ENCODE peak calls at places on chromosomes 1 and 21, in ten cellular contexts. Q is thoracic aorta, S is psoas muscle, F is keratinocyte, D is OCI-LY7, Z is breast epithelium, J is body of pancreas, A is lower lobe of right lung, N is A673, L is fibroblast of pulmonary artery. Y is an unnamed sample.

GRCh38 chr1:31483012-31483946 is 70.3 kb downstream of the SERINC2 start:
- DNase-seq in Q (no peak), S (no peak), F (peak), D (no peak), Z (peak), J (peak), A (no peak), N (peak), L (peak), Y (peak)

GRCh38 chr1:54572236-54572850 is 24.3 kb downstream of the ACOT11 start:
- DNase-seq in Q (no peak), S (no peak), F (no peak), D (no peak), Z (no peak), J (no peak), A (no peak), N (no peak), L (no peak), Y (no peak)

GRCh38 chr1:32761253-32761877 is 55.8 kb downstream of the YARS1 start:
- DNase-seq in Q (no peak), S (peak), F (peak), D (no peak), Z (peak), J (peak), A (peak), N (peak), L (peak), Y (peak)

GRCh38 chr1:81424056-81424455 is 376.7 kb upstream of the ADGRL2 start:
- DNase-seq in Q (no peak), S (no peak), F (no peak), D (no peak), Z (no peak), J (no peak), A (no peak), N (no peak), L (peak), Y (peak)

GRCh38 chr21:42063206-42063577 is 7.9 kb upstream of the UMODL1 start:
- DNase-seq in Q (no peak), S (no peak), F (no peak), D (peak), Z (no peak), J (no peak), A (peak), N (no peak), L (no peak), Y (no peak)

GRCh38 chr1:63463248-63463647 is 59.8 kb downstream of the ITGB3BP start:
- DNase-seq in Q (no peak), S (no peak), F (no peak), D (no peak), Z (no peak), J (no peak), A (no peak), N (peak), L (peak), Y (peak)

GRCh38 chr1:41021526-41022308 is at the start of gene SLFNL1:
- DNase-seq in Q (no peak), S (no peak), F (no peak), D (no peak), Z (no peak), J (no peak), A (no peak), N (no peak), L (peak), Y (peak)

GRCh38 chr1:206608108-206608698 is 4.1 kb downstream of the EIF2D start:
- DNase-seq in Q (no peak), S (no peak), F (no peak), D (peak), Z (no peak), J (peak), A (no peak), N (peak), L (peak), Y (peak)

GRCh38 chr21:38806153-38806941 is 618 bp downstream of the ETS2 start:
- DNase-seq in Q (no peak), S (peak), F (no peak), D (peak), Z (no peak), J (peak), A (peak), N (peak), L (no peak), Y (no peak)

GRCh38 chr1:246677842-246678241 is 46.4 kb upstream of the SCCPDH start:
- DNase-seq in Q (no peak), S (no peak), F (no peak), D (no peak), Z (no peak), J (no peak), A (no peak), N (no peak), L (no peak), Y (no peak)

GRCh38 chr1:30229960-30230359 is 493.4 kb downstream of the MATN1 start:
- DNase-seq in Q (no peak), S (no peak), F (no peak), D (no peak), Z (no peak), J (no peak), A (no peak), N (no peak), L (no peak), Y (no peak)

GRCh38 chr1:226708342-226708780 is 30.7 kb downstream of the ITPKB start:
- DNase-seq in Q (no peak), S (no peak), F (peak), D (no peak), Z (no peak), J (no peak), A (no peak), N (peak), L (peak), Y (peak)

GRCh38 chr1:224503161-224504118 is 68.8 kb upstream of the WDR26 start:
- DNase-seq in Q (peak), S (peak), F (peak), D (peak), Z (peak), J (peak), A (peak), N (peak), L (peak), Y (peak)

GRCh38 chr21:30146558-30147282 is 19.9 kb downstream of the CLDN17 start:
- DNase-seq in Q (no peak), S (no peak), F (peak), D (no peak), Z (peak), J (no peak), A (no peak), N (peak), L (no peak), Y (no peak)

GRCh38 chr1:182299728-182300581 is 91.6 kb downstream of the GLUL start:
- DNase-seq in Q (no peak), S (peak), F (no peak), D (no peak), Z (no peak), J (peak), A (peak), N (peak), L (peak), Y (peak)

GRCh38 chr1:214496126-214496525 is 55.3 kb downstream of the PTPN14 start:
- DNase-seq in Q (no peak), S (no peak), F (no peak), D (no peak), Z (no peak), J (no peak), A (no peak), N (no peak), L (no peak), Y (no peak)

GRCh38 chr1:200977071-200977754 is 46.3 kb downstream of the KIF21B start:
- DNase-seq in Q (no peak), S (no peak), F (no peak), D (no peak), Z (no peak), J (no peak), A (peak), N (no peak), L (no peak), Y (no peak)

GRCh38 chr1:161019767-161020572 is 982 bp downstream of the F11R start:
- DNase-seq in Q (no peak), S (no peak), F (no peak), D (no peak), Z (no peak), J (no peak), A (no peak), N (no peak), L (peak), Y (no peak)

GRCh38 chr1:144551107-144551542 is 41.6 kb upstream of the PPIAL4F start:
- DNase-seq in Q (no peak), S (no peak), F (no peak), D (no peak), Z (no peak), J (no peak), A (no peak), N (no peak), L (no peak), Y (no peak)

GRCh38 chr1:26768755-26769154 is 19.0 kb upstream of the PIGV start:
- DNase-seq in Q (no peak), S (no peak), F (no peak), D (no peak), Z (no peak), J (no peak), A (no peak), N (peak), L (peak), Y (peak)

GRCh38 chr1:89142160-89142559 is 16.2 kb upstream of the GBP2 start:
- DNase-seq in Q (no peak), S (no peak), F (no peak), D (no peak), Z (no peak), J (no peak), A (no peak), N (no peak), L (no peak), Y (no peak)

GRCh38 chr1:29332204-29332603 is 95.9 kb downstream of the PTPRU start:
- DNase-seq in Q (no peak), S (no peak), F (peak), D (peak), Z (no peak), J (peak), A (no peak), N (peak), L (peak), Y (no peak)

GRCh38 chr1:173042806-173043205 is 7.9 kb downstream of the TNFSF18 start:
- DNase-seq in Q (no peak), S (no peak), F (no peak), D (no peak), Z (no peak), J (no peak), A (no peak), N (no peak), L (peak), Y (no peak)

GRCh38 chr1:181416268-181416855 is 67.0 kb upstream of the CACNA1E start:
- DNase-seq in Q (no peak), S (no peak), F (no peak), D (no peak), Z (no peak), J (no peak), A (no peak), N (no peak), L (no peak), Y (no peak)

GRCh38 chr1:70978623-70979022 is 69.0 kb downstream of the PTGER3 start:
- DNase-seq in Q (no peak), S (no peak), F (no peak), D (no peak), Z (no peak), J (no peak), A (no peak), N (peak), L (no peak), Y (no peak)

GRCh38 chr1:103953386-103953785 is 203.7 kb downstream of the AMY1C start:
- DNase-seq in Q (no peak), S (no peak), F (no peak), D (no peak), Z (no peak), J (no peak), A (no peak), N (no peak), L (no peak), Y (no peak)

GRCh38 chr1:212980123-212980800 is 29.9 kb downstream of the VASH2 start:
- DNase-seq in Q (no peak), S (peak), F (no peak), D (no peak), Z (no peak), J (no peak), A (no peak), N (no peak), L (peak), Y (peak)

GRCh38 chr1:59433440-59433813 is 136.5 kb downstream of the FGGY start:
- DNase-seq in Q (no peak), S (peak), F (no peak), D (no peak), Z (no peak), J (no peak), A (no peak), N (no peak), L (no peak), Y (peak)

GRCh38 chr1:154772611-154773515 is 97.2 kb downstream of the KCNN3 start:
- DNase-seq in Q (no peak), S (no peak), F (no peak), D (peak), Z (no peak), J (no peak), A (no peak), N (peak), L (no peak), Y (no peak)

GRCh38 chr1:85200367-85200869 is 398 bp downstream of the SYDE2 start:
- DNase-seq in Q (no peak), S (no peak), F (no peak), D (no peak), Z (peak), J (peak), A (peak), N (peak), L (peak), Y (no peak)

GRCh38 chr1:116694524-116694923 is 27.0 kb upstream of the IGSF3 start:
- DNase-seq in Q (no peak), S (peak), F (no peak), D (no peak), Z (peak), J (no peak), A (no peak), N (no peak), L (no peak), Y (no peak)

GRCh38 chr1:199463521-199464127 is 563.9 kb upstream of the NR5A2 start:
- DNase-seq in Q (no peak), S (no peak), F (no peak), D (peak), Z (no peak), J (peak), A (no peak), N (peak), L (peak), Y (peak)

GRCh38 chr1:205286335-205286950 is 35.1 kb downstream of the NUAK2 start:
- DNase-seq in Q (no peak), S (no peak), F (no peak), D (peak), Z (no peak), J (no peak), A (no peak), N (no peak), L (no peak), Y (peak)

GRCh38 chr1:118185083-118185899 is at the start of gene SPAG17:
- DNase-seq in Q (no peak), S (peak), F (no peak), D (no peak), Z (no peak), J (peak), A (peak), N (no peak), L (peak), Y (peak)

GRCh38 chr1:2448098-2448445 is 28.0 kb upstream of the PLCH2 start:
- DNase-seq in Q (no peak), S (no peak), F (no peak), D (no peak), Z (no peak), J (no peak), A (no peak), N (no peak), L (no peak), Y (no peak)

GRCh38 chr1:210321131-210321530 is 7.6 kb upstream of the HHAT start:
- DNase-seq in Q (no peak), S (no peak), F (no peak), D (no peak), Z (no peak), J (no peak), A (no peak), N (peak), L (no peak), Y (no peak)

GRCh38 chr1:2250721-2251281 is 22.7 kb downstream of the SKI start:
- DNase-seq in Q (no peak), S (peak), F (no peak), D (no peak), Z (no peak), J (no peak), A (peak), N (no peak), L (no peak), Y (no peak)

GRCh38 chr1:47970882-47971281 is 26.3 kb downstream of the TRABD2B start:
- DNase-seq in Q (no peak), S (no peak), F (no peak), D (no peak), Z (no peak), J (no peak), A (no peak), N (no peak), L (no peak), Y (no peak)

GRCh38 chr1:117070124-117070523 is 10.0 kb downstream of the TTF2 start:
- DNase-seq in Q (no peak), S (no peak), F (no peak), D (no peak), Z (no peak), J (no peak), A (no peak), N (no peak), L (peak), Y (peak)

GRCh38 chr1:13546791-13547190 is 33.0 kb upstream of the LRRC38 start:
- DNase-seq in Q (no peak), S (no peak), F (no peak), D (no peak), Z (no peak), J (no peak), A (no peak), N (no peak), L (no peak), Y (no peak)

GRCh38 chr1:13540871-13541270 is 27.1 kb upstream of the LRRC38 start:
- DNase-seq in Q (no peak), S (peak), F (no peak), D (no peak), Z (peak), J (no peak), A (no peak), N (no peak), L (no peak), Y (no peak)

GRCh38 chr1:13543451-13543911 is 29.7 kb upstream of the LRRC38 start:
- DNase-seq in Q (no peak), S (peak), F (no peak), D (no peak), Z (peak), J (peak), A (no peak), N (no peak), L (no peak), Y (no peak)

GRCh38 chr1:13541435-13542215 is 27.8 kb upstream of the LRRC38 start:
- DNase-seq in Q (no peak), S (no peak), F (no peak), D (no peak), Z (no peak), J (no peak), A (no peak), N (no peak), L (no peak), Y (no peak)

GRCh38 chr1:13543927-13544556 is 30.2 kb upstream of the LRRC38 start:
- DNase-seq in Q (no peak), S (peak), F (no peak), D (no peak), Z (peak), J (peak), A (peak), N (peak), L (peak), Y (peak)
- TF ChIP-seq CTCF in Q (peak), S (peak), F (peak), D (no peak), Z (peak), J (peak), A (peak), N (peak), L (peak), Y (peak)

DNA sequence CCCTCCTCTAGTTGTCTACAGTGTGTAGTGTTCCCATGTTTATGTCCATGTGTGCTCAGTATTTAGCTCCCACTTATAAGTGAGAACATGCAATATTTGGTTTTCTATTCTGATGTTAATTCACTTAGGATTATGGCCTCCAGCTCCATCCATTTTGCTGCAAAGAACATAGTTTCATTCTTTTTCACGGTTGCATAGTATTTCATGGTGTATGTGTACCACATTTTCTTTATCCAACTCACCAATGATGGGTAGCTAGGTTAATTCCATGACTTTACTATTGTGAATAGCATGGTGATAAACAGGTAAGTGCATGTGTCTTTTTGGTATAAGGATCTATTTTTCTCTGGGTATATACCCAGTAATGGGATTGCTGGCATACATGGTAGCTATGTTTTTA is 67.0 kb downstream of the TBX19 start:
- DNase-seq in Q (no peak), S (no peak), F (no peak), D (no peak), Z (no peak), J (no peak), A (no peak), N (no peak), L (no peak), Y (no peak)
- H3K4me3 ChIP-seq in Q (no peak), S (peak), F (no peak), D (no peak), Z (no peak), J (no peak), A (peak), N (no peak), L (no peak), Y (no peak)

DNA sequence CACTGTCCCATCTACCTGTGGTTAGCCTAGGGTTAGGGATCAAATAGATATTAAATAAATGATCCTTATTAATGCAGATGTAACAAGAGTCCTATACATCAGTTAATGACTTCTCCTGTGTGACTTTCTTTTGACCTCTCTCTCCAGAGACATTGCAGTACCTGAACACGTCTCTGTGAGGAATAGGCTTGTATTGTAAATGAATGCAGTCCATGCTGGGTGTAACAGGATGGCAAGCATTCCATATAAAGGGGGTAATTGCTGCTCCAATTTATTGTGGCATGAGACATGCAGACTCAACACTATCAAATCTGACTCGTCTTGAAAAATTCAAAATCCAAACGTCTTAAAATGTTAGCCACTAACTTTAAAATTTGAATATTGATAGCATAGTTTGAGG is 189.5 kb downstream of the PRDM2 start:
- DNase-seq in Q (no peak), S (no peak), F (no peak), D (no peak), Z (no peak), J (no peak), A (no peak), N (no peak), L (no peak), Y (no peak)
- TF ChIP-seq CTCF in Q (no peak), S (no peak), F (no peak), D (no peak), Z (no peak), J (no peak), A (no peak), N (no peak), L (no peak), Y (no peak)

GRCh38 chr1:100346387-100346786 is 5.9 kb upstream of the CDC14A start:
- DNase-seq in Q (no peak), S (no peak), F (no peak), D (no peak), Z (no peak), J (no peak), A (no peak), N (no peak), L (no peak), Y (no peak)

GRCh38 chr1:100347009-100347966 is 5.0 kb upstream of the CDC14A start:
- DNase-seq in Q (no peak), S (no peak), F (no peak), D (no peak), Z (no peak), J (no peak), A (no peak), N (no peak), L (peak), Y (no peak)

GRCh38 chr1:100350787-100351094 is 1.6 kb upstream of the CDC14A start:
- DNase-seq in Q (no peak), S (peak), F (no peak), D (no peak), Z (no peak), J (no peak), A (no peak), N (no peak), L (no peak), Y (no peak)

GRCh38 chr1:100349276-100349675 is 3.0 kb upstream of the CDC14A start:
- DNase-seq in Q (no peak), S (no peak), F (no peak), D (no peak), Z (no peak), J (no peak), A (no peak), N (no peak), L (no peak), Y (no peak)

GRCh38 chr1:100348549-100349144 is 3.7 kb upstream of the CDC14A start:
- DNase-seq in Q (no peak), S (no peak), F (no peak), D (no peak), Z (no peak), J (no peak), A (no peak), N (no peak), L (no peak), Y (no peak)
- H3K4me3 ChIP-seq in Q (no peak), S (no peak), F (no peak), D (no peak), Z (no peak), J (no peak), A (no peak), N (no peak), L (no peak), Y (no peak)

GRCh38 chr1:203408485-203409229 is 57.7 kb upstream of the FMOD start:
- DNase-seq in Q (peak), S (peak), F (no peak), D (no peak), Z (peak), J (peak), A (peak), N (no peak), L (peak), Y (peak)
- TF ChIP-seq CTCF in Q (no peak), S (no peak), F (no peak), D (no peak), Z (no peak), J (no peak), A (no peak), N (no peak), L (no peak), Y (no peak)